ENCODE peak calls at places on chromosomes 13 and 19, in nine cellular contexts. V is PC-3, H is mesenchymal stem cell, X is GM23338, F is IMR-90, Z is mammary epithelial cell, R is Karpas-422, D is neural progenitor cell, B is astrocyte. G is an unnamed sample. For H3K4me1, the result is how much of the 10 kb centered on the place peaks cover.

GRCh38 chr19:45163751-45164150 is 3.0 kb upstream of the NKPD1 start:
- DNase-seq in H (no peak), X (no peak), B (no peak), D (no peak), Z (no peak), F (no peak), R (no peak), V (no peak), G (peak)

GRCh38 chr19:36054733-36055686 is at the start of gene WDR62:
- DNase-seq in V (peak), F (no peak), R (peak), H (peak), Z (peak), B (no peak), D (peak), X (peak), G (peak)

GRCh38 chr19:57558525-57558924 is 1.1 kb downstream of the ZNF550 start:
- DNase-seq in F (peak), D (no peak), R (no peak), Z (no peak), V (peak), X (peak), B (no peak), H (peak), G (peak)

GRCh38 chr13:54563286-54563685 is 1534.7 kb downstream of the OLFM4 start:
- DNase-seq in F (no peak), H (no peak), D (no peak), Z (no peak), X (no peak), V (peak), B (no peak), R (no peak), G (no peak)

GRCh38 chr19:8237026-8237425 is 27.9 kb downstream of the CERS4 start:
- DNase-seq in B (no peak), D (no peak), X (no peak), Z (no peak), V (no peak), F (no peak), H (no peak), R (no peak), G (peak)

GRCh38 chr13:112793545-112794445 is 104.0 kb downstream of the ATP11A start:
- DNase-seq in X (no peak), H (no peak), V (no peak), Z (no peak), R (no peak), B (no peak), D (no peak), F (no peak), G (peak)

GRCh38 chr19:3963458-3964255 is 7.2 kb downstream of the DAPK3 start:
- DNase-seq in F (no peak), V (no peak), D (peak), Z (no peak), H (no peak), X (no peak), B (no peak), R (no peak), G (peak)

GRCh38 chr19:47469419-47469700 is 2.3 kb downstream of the SLC8A2 start:
- DNase-seq in H (no peak), D (no peak), B (no peak), R (no peak), X (no peak), Z (no peak), F (no peak), V (no peak), G (no peak)

GRCh38 chr13:88107486-88108044 is 436.4 kb downstream of the SLITRK5 start:
- DNase-seq in V (no peak), H (no peak), B (no peak), F (no peak), Z (no peak), R (no peak), D (no peak), X (no peak), G (no peak)

GRCh38 chr19:11699931-11700794 is 38.6 kb downstream of the ZNF823 start:
- DNase-seq in R (peak), B (peak), Z (peak), V (peak), X (peak), H (peak), F (peak), D (peak), G (peak)

GRCh38 chr13:89497658-89498057 is 1826.5 kb downstream of the SLITRK5 start:
- DNase-seq in X (no peak), D (no peak), H (no peak), Z (no peak), V (no peak), B (peak), R (no peak), F (no peak), G (no peak)

GRCh38 chr13:66036024-66036614 is 1194.0 kb downstream of the PCDH9 start:
- DNase-seq in B (peak), R (no peak), D (peak), H (no peak), F (peak), V (no peak), Z (no peak), X (peak), G (no peak)

GRCh38 chr13:42643076-42643475 is 69.1 kb downstream of the TNFSF11 start:
- DNase-seq in V (no peak), H (no peak), B (no peak), F (no peak), X (no peak), D (no peak), R (no peak), Z (no peak), G (no peak)

GRCh38 chr13:26046639-26047038 is 5.2 kb downstream of the SHISA2 start:
- DNase-seq in B (no peak), F (no peak), R (no peak), D (no peak), H (no peak), X (no peak), V (no peak), Z (no peak), G (no peak)

GRCh38 chr13:113060557-113061270 is 44.9 kb upstream of the F7 start:
- DNase-seq in B (no peak), D (no peak), H (no peak), F (no peak), V (no peak), R (no peak), X (no peak), Z (no peak), G (no peak)

GRCh38 chr13:40179421-40179820 is 487.0 kb downstream of the FOXO1 start:
- DNase-seq in Z (no peak), H (no peak), V (no peak), X (no peak), F (no peak), B (no peak), D (no peak), R (no peak), G (no peak)

GRCh38 chr13:112977525-112977924 is 8.5 kb downstream of the MCF2L start:
- DNase-seq in H (no peak), V (no peak), B (no peak), D (no peak), Z (no peak), X (no peak), F (no peak), R (no peak), G (no peak)

GRCh38 chr13:43077446-43077845 is 54.1 kb downstream of the DNAJC15 start:
- DNase-seq in Z (no peak), V (no peak), H (peak), F (no peak), X (no peak), D (peak), B (no peak), R (no peak), G (no peak)

GRCh38 chr13:73870970-73871935 is 263.0 kb downstream of the KLF12 start:
- DNase-seq in Z (no peak), H (peak), V (no peak), D (no peak), X (peak), B (peak), F (peak), R (peak), G (peak)

GRCh38 chr19:47428177-47428894 is 9.0 kb upstream of the MEIS3 start:
- DNase-seq in R (peak), B (peak), F (peak), V (peak), X (peak), D (peak), Z (peak), H (peak), G (peak)

GRCh38 chr19:48844472-48844871 is 8.2 kb upstream of the HSD17B14 start:
- DNase-seq in H (peak), D (peak), F (peak), X (peak), V (peak), R (peak), B (peak), Z (peak), G (peak)

GRCh38 chr19:21877976-21878375 is 42.0 kb upstream of the ZNF43 start:
- DNase-seq in H (no peak), F (no peak), R (no peak), Z (no peak), V (no peak), D (no peak), B (no peak), X (no peak), G (no peak)

GRCh38 chr19:50465986-50466771 is 10.1 kb upstream of the EMC10 start:
- DNase-seq in B (no peak), F (no peak), X (peak), H (peak), R (no peak), D (peak), V (peak), Z (no peak), G (no peak)

GRCh38 chr19:27796540-27796939 is 1416.4 kb downstream of the UQCRFS1 start:
- DNase-seq in Z (no peak), R (no peak), B (no peak), D (no peak), H (no peak), F (no peak), V (no peak), X (no peak), G (no peak)

GRCh38 chr19:48551437-48552302 is at the start of gene SULT2B1:
- DNase-seq in F (no peak), D (no peak), R (no peak), X (no peak), H (no peak), V (peak), B (no peak), Z (peak), G (no peak)

GRCh38 chr13:77033717-77034302 is 6.9 kb upstream of the FBXL3 start:
- DNase-seq in Z (peak), R (no peak), X (no peak), H (no peak), F (peak), V (peak), B (no peak), D (no peak), G (peak)

GRCh38 chr19:32646556-32646955 is 28.4 kb downstream of the ANKRD27 start:
- DNase-seq in H (no peak), R (no peak), D (no peak), X (no peak), V (no peak), Z (no peak), F (no peak), B (no peak), G (no peak)

GRCh38 chr13:38980628-38981078 is 10.0 kb downstream of the STOML3 start:
- DNase-seq in H (no peak), R (no peak), Z (no peak), V (no peak), F (no peak), X (no peak), B (no peak), D (peak), G (no peak)

GRCh38 chr13:27283906-27284523 is 13.4 kb downstream of the RASL11A start:
- DNase-seq in D (no peak), R (peak), V (peak), F (no peak), B (no peak), X (no peak), H (no peak), Z (no peak), G (no peak)

GRCh38 chr19:289651-290538 is 1.3 kb downstream of the PLPP2 start:
- DNase-seq in V (no peak), X (peak), D (no peak), R (no peak), F (peak), H (peak), B (peak), Z (peak), G (peak)

GRCh38 chr19:32896516-32897214 is 27.1 kb upstream of the SLC7A9 start:
- DNase-seq in X (no peak), R (no peak), F (peak), D (no peak), Z (no peak), B (peak), H (no peak), V (no peak), G (no peak)

GRCh38 chr13:64993514-64994164 is 2236.5 kb downstream of the PCDH9 start:
- DNase-seq in B (no peak), X (no peak), R (peak), F (no peak), H (no peak), D (no peak), V (no peak), Z (no peak), G (no peak)

GRCh38 chr19:48644839-48645651 is 942 bp downstream of the CA11 start:
- DNase-seq in R (peak), F (peak), V (peak), Z (peak), D (peak), X (peak), B (no peak), H (peak), G (peak)

GRCh38 chr13:34155931-34156607 is 338.1 kb downstream of the RFC3 start:
- DNase-seq in H (peak), R (no peak), Z (peak), V (peak), F (peak), D (no peak), X (no peak), B (peak), G (no peak)

GRCh38 chr19:47152632-47153031 is 22.0 kb downstream of the SAE1 start:
- DNase-seq in B (no peak), R (no peak), Z (peak), F (peak), V (peak), H (no peak), X (no peak), D (no peak), G (no peak)

GRCh38 chr19:37551123-37551993 is 43.2 kb downstream of the ZNF571 start:
- DNase-seq in F (peak), H (no peak), R (no peak), D (no peak), V (no peak), X (peak), B (peak), Z (peak), G (peak)

GRCh38 chr19:49987159-49987698 is 26.3 kb upstream of the SIGLEC11 start:
- DNase-seq in R (peak), V (peak), B (peak), F (peak), X (peak), Z (peak), D (peak), H (peak), G (peak)

GRCh38 chr19:18606281-18607221 is at the start of gene CRLF1:
- DNase-seq in H (no peak), F (no peak), Z (no peak), D (peak), B (no peak), V (no peak), X (peak), R (no peak), G (peak)

GRCh38 chr13:111666377-111666776 is 345.9 kb downstream of the TEX29 start:
- DNase-seq in R (no peak), H (no peak), X (no peak), D (no peak), Z (no peak), B (no peak), F (no peak), V (no peak), G (no peak)

GRCh38 chr13:102903659-102904407 is 58.0 kb downstream of the ERCC5 start:
- DNase-seq in H (peak), B (no peak), Z (peak), R (peak), F (peak), X (peak), D (peak), V (peak), G (no peak)

GRCh38 chr13:102900193-102900608 is 54.4 kb downstream of the ERCC5 start:
- DNase-seq in V (no peak), Z (no peak), X (no peak), D (no peak), R (no peak), F (no peak), B (no peak), H (no peak), G (no peak)

GRCh38 chr13:102902789-102903347 is 57.0 kb downstream of the ERCC5 start:
- DNase-seq in Z (no peak), R (no peak), F (no peak), B (no peak), H (no peak), V (no peak), D (no peak), X (peak), G (no peak)

GRCh38 chr13:102901056-102901455 is 55.2 kb downstream of the ERCC5 start:
- DNase-seq in H (no peak), F (no peak), Z (no peak), X (no peak), D (no peak), V (no peak), B (no peak), R (no peak), G (no peak)

DNA sequence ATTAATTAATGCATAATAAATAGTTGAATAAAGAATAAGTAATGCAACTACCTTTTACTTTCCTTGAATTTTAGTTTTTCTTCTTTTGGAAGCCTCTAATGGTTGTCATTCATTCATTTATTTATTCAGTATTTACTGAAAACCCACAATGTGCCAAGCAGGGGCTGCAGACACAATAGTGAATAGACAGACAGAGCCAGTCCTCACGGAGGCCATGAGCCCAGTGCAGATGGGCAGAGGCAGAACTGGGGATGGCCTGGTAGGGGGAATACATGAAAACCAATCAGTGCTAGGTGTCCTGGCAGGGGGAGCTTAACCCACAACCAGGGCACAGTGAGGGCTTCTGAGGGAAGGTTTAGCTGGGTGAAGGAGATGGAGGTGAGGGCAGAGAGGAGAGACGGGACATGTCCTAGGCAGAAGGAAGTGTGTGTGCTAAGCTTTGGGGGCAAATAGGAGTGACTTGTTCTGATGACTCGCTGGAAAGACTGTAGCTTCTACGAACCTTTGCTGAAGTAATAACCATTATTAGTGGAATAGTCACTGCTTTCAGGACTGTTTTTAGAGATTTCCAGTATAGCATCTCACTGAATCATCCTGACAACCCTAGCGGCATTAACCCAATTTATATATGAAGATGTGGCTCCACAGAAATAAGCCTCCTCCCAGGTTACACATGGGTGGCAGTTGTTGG is 55.9 kb downstream of the ERCC5 start:
- DNase-seq in H (no peak), V (peak), X (no peak), R (no peak), F (peak), Z (peak), B (peak), D (no peak), G (no peak)
- H2AFZ ChIP-seq in H (no peak), V (no peak), X (peak), R (no peak), F (peak), Z (peak), B (peak), D (no peak), G (no peak)

DNA sequence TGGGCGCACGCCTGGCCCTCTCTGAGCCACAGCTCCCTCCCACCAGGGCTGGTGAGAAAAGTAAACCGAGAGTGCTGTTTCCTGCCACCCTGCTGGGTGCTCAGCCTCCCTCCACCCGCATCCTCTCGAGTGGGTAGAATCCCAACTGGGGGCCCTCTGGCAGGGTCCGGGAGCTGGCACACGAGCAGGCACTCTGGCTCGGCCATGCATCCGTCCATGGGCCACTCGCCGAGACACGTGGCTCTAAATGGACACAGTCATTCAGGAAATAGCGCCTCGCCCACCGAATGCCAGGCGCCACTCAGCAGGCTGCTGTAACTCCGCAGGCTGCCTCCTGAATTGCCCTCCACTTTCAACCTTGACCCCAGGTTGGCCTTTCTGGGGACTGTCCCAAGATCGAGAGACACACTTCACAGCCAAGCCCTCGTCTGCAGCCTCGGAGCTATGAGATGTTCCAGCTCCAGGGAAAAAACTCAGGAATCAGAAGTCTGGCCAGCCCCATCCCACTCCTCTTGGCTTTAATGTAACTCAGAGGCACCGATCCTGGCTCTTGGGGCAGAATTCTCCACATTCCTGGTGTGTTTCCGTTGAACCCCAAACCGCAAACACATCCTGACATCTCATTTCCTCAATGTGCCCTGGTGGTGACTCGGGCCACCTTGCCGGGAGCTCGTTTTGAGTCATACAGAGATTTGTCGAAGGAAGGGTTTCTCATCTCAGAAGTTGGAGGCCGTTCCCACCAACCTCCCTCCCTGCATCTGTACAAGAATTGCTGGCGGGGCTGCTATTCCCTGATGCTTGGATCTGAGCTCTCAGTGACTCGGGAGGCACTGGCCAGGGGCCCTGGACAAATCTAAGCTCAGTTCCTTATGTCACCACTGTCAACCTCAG is 14.1 kb downstream of the KLF2 start:
- DNase-seq in R (no peak), F (peak), X (peak), H (peak), D (no peak), V (peak), B (peak), Z (peak), G (peak)
- H3K4me2 ChIP-seq in R (no peak), F (peak), X (peak), H (peak), D (no peak), V (peak), B (peak), Z (peak), G (peak)

GRCh38 chr19:43780706-43781525 is at the start of gene KCNN4:
- DNase-seq in X (no peak), V (peak), H (peak), R (no peak), D (no peak), Z (peak), F (peak), B (peak), G (peak)

GRCh38 chr19:43779147-43779819 is 1.5 kb downstream of the KCNN4 start:
- DNase-seq in Z (peak), F (no peak), V (no peak), D (no peak), B (no peak), X (no peak), R (no peak), H (no peak), G (peak)

GRCh38 chr19:43778651-43779050 is 2.1 kb downstream of the KCNN4 start:
- DNase-seq in F (no peak), X (no peak), D (no peak), H (no peak), B (no peak), Z (no peak), V (no peak), R (no peak), G (peak)

GRCh38 chr19:43781630-43782310 is 997 bp upstream of the KCNN4 start:
- DNase-seq in R (no peak), Z (peak), F (no peak), X (no peak), D (no peak), V (peak), B (no peak), H (no peak), G (peak)

GRCh38 chr19:43779820-43780219 is 953 bp downstream of the KCNN4 start:
- DNase-seq in V (peak), F (no peak), Z (peak), B (no peak), R (no peak), X (no peak), D (no peak), H (no peak), G (peak)
- H3K4me1 ChIP-seq in V (half or more), F (under half), Z (half or more), B (under half), R (under half), X (under half), D (under half), H (under half), G (under half)

GRCh38 chr13:97387487-97388353 is 46.2 kb upstream of the RAP2A start:
- DNase-seq in V (no peak), X (no peak), Z (no peak), F (no peak), D (no peak), H (no peak), R (no peak), B (no peak), G (no peak)
- H2AFZ ChIP-seq in V (no peak), X (no peak), Z (no peak), F (no peak), D (no peak), H (no peak), R (no peak), B (no peak), G (no peak)